ENCODE peak calls at places on chromosomes 11 and 22, in eight cellular contexts. Z, F, P, L, Q, K, C and U are unnamed samples. For H3K4me1, the result is how much of the 10 kb centered on the place peaks cover.

GRCh38 chr22:36306227-36306626 is 53.3 kb downstream of the APOL1 start:
- DNase-seq in Z (no peak), P (no peak), Q (no peak), L (no peak), F (no peak), K (no peak), C (no peak), U (no peak)

GRCh38 chr22:37141971-37142647 is 7.6 kb downstream of the IL2RB start:
- DNase-seq in F (no peak), K (no peak), P (no peak), Q (no peak), C (no peak), L (no peak), Z (no peak), U (no peak)

GRCh38 chr11:56932572-56933235 is 56.0 kb upstream of the OR5AK2 start:
- DNase-seq in Z (no peak), L (peak), C (no peak), F (no peak), Q (no peak), K (no peak), P (peak), U (peak)

GRCh38 chr22:36875741-36876140 is 14.9 kb downstream of the NCF4 start:
- DNase-seq in C (no peak), Q (no peak), L (no peak), F (no peak), K (no peak), Z (no peak), P (no peak), U (no peak)

GRCh38 chr11:11731311-11732083 is 109.7 kb upstream of the GALNT18 start:
- DNase-seq in K (no peak), L (peak), C (no peak), Z (no peak), P (no peak), F (no peak), Q (no peak), U (peak)

GRCh38 chr11:70628881-70629844 is 230.8 kb downstream of the CTTN start:
- DNase-seq in K (peak), F (no peak), Q (no peak), P (no peak), Z (peak), C (no peak), L (no peak), U (peak)

GRCh38 chr22:43393132-43393844 is 18.5 kb upstream of the MPPED1 start:
- DNase-seq in P (no peak), C (no peak), Z (no peak), Q (no peak), K (no peak), F (no peak), L (no peak), U (no peak)

GRCh38 chr22:31098633-31099110 is 8.7 kb downstream of the SELENOM start:
- DNase-seq in Q (no peak), L (no peak), K (peak), P (peak), Z (no peak), C (no peak), F (peak), U (no peak)

GRCh38 chr22:23384899-23385298 is 195.2 kb downstream of the IGLL1 start:
- DNase-seq in Q (no peak), L (no peak), F (no peak), P (no peak), K (no peak), C (no peak), Z (no peak), U (no peak)

GRCh38 chr11:89443366-89444303 is 47.5 kb downstream of the NOX4 start:
- DNase-seq in F (no peak), K (no peak), C (peak), P (no peak), L (peak), Q (no peak), Z (no peak), U (peak)

GRCh38 chr11:97364047-97364446 is 974.2 kb downstream of the JRKL start:
- DNase-seq in Q (no peak), F (no peak), P (no peak), K (no peak), L (peak), Z (no peak), C (peak), U (peak)

GRCh38 chr11:12599408-12600143 is 74.6 kb upstream of the TEAD1 start:
- DNase-seq in C (peak), K (peak), Q (no peak), L (no peak), F (peak), P (no peak), Z (peak), U (peak)

GRCh38 chr11:15819679-15820286 is 536.6 kb downstream of the SOX6 start:
- DNase-seq in P (no peak), C (peak), Z (peak), L (no peak), K (peak), F (peak), Q (peak), U (peak)

GRCh38 chr22:27668828-27669797 is 132.4 kb downstream of the MN1 start:
- DNase-seq in C (peak), F (peak), L (peak), K (peak), Q (peak), Z (peak), P (peak), U (no peak)

GRCh38 chr11:2850366-2850765 is 35.2 kb downstream of the CDKN1C start:
- DNase-seq in Q (no peak), Z (no peak), P (no peak), K (no peak), C (no peak), F (no peak), L (no peak), U (no peak)

GRCh38 chr22:17774206-17774927 is at the start of gene BID:
- DNase-seq in K (peak), L (no peak), Z (peak), Q (no peak), C (peak), F (peak), P (no peak), U (peak)

GRCh38 chr22:29207231-29207550 is 1.5 kb downstream of the EMID1 start:
- DNase-seq in L (no peak), Q (no peak), P (no peak), K (no peak), F (no peak), Z (no peak), C (no peak), U (no peak)

GRCh38 chr22:17592201-17592600 is 28.9 kb downstream of the SLC25A18 start:
- DNase-seq in F (peak), C (no peak), L (no peak), P (no peak), K (no peak), Z (no peak), Q (no peak), U (no peak)

GRCh38 chr11:16817321-16817720 is 78.9 kb downstream of the C11orf58 start:
- DNase-seq in L (no peak), P (no peak), F (no peak), K (no peak), Q (no peak), C (no peak), Z (no peak), U (no peak)

GRCh38 chr22:50302564-50302963 is 4.9 kb downstream of the PLXNB2 start:
- DNase-seq in L (no peak), F (no peak), Z (no peak), P (no peak), K (no peak), Q (no peak), C (no peak), U (no peak)
- H3K4me1 ChIP-seq in L (half or more), F (half or more), Z (under half), P (half or more), K (half or more), Q (under half), C (under half), U (half or more)

GRCh38 chr11:75576445-75577049 is 14.5 kb downstream of the SERPINH1 start:
- DNase-seq in P (peak), Z (no peak), Q (no peak), K (no peak), F (peak), C (peak), L (peak), U (no peak)

GRCh38 chr11:75572744-75573143 is 10.7 kb downstream of the SERPINH1 start:
- DNase-seq in F (no peak), C (no peak), P (no peak), Z (no peak), K (no peak), L (no peak), Q (no peak), U (no peak)

GRCh38 chr11:75577198-75577597 is 15.1 kb downstream of the SERPINH1 start:
- DNase-seq in L (no peak), F (no peak), Z (peak), C (no peak), P (no peak), Q (no peak), K (peak), U (peak)

GRCh38 chr11:75576017-75576416 is 14.0 kb downstream of the SERPINH1 start:
- DNase-seq in K (no peak), F (no peak), Q (no peak), C (no peak), P (no peak), Z (no peak), L (no peak), U (no peak)

GRCh38 chr11:75574698-75575265 is 12.7 kb downstream of the SERPINH1 start:
- DNase-seq in P (no peak), F (no peak), C (no peak), Q (no peak), L (no peak), Z (no peak), K (no peak), U (no peak)
- TF ChIP-seq CTCF in P (no peak), F (no peak), C (peak), Q (no peak), L (no peak), Z (peak), K (no peak), U (peak)

GRCh38 chr22:40599731-40600130 is 36.8 kb downstream of the MRTFA start:
- DNase-seq in Q (no peak), C (no peak), Z (no peak), K (no peak), P (no peak), F (no peak), L (no peak), U (no peak)
- H3K4me1 ChIP-seq in Q (under half), C (under half), Z (under half), K (under half), P (under half), F (half or more), L (under half), U (under half)

GRCh38 chr22:20127318-20127868 is 4.2 kb upstream of the ZDHHC8 start:
- DNase-seq in Z (no peak), L (no peak), C (no peak), K (no peak), F (no peak), Q (no peak), P (no peak), U (no peak)

GRCh38 chr22:20128902-20129746 is 2.5 kb upstream of the ZDHHC8 start:
- DNase-seq in C (peak), F (no peak), Q (no peak), P (no peak), L (no peak), Z (peak), K (peak), U (peak)

GRCh38 chr22:20128619-20128901 is 3.0 kb upstream of the ZDHHC8 start:
- DNase-seq in C (no peak), Z (no peak), L (no peak), P (no peak), F (no peak), Q (no peak), K (no peak), U (no peak)

GRCh38 chr22:20126284-20127029 is 5.1 kb upstream of the ZDHHC8 start:
- DNase-seq in Z (peak), P (no peak), Q (no peak), F (no peak), C (no peak), K (no peak), L (no peak), U (no peak)

GRCh38 chr22:20127869-20128618 is 3.6 kb upstream of the ZDHHC8 start:
- DNase-seq in P (no peak), F (no peak), Z (no peak), C (no peak), K (no peak), Q (no peak), L (no peak), U (no peak)
- TF ChIP-seq CTCF in P (no peak), F (no peak), Z (no peak), C (no peak), K (no peak), Q (no peak), L (no peak), U (no peak)

GRCh38 chr11:131145806-131146205 is 224.6 kb upstream of the NTM start:
- DNase-seq in P (no peak), Q (no peak), K (no peak), F (no peak), C (no peak), Z (no peak), L (no peak), U (no peak)
- H3K4me1 ChIP-seq in P (under half), Q (under half), K (under half), F (under half), C (under half), Z (under half), L (under half), U (under half)

GRCh38 chr11:8091671-8092070 is 10.7 kb downstream of the TUB start:
- DNase-seq in K (no peak), C (no peak), Z (no peak), L (no peak), Q (no peak), F (peak), P (no peak), U (no peak)
- TF ChIP-seq CTCF in K (no peak), C (no peak), Z (no peak), L (no peak), Q (no peak), F (no peak), P (no peak), U (no peak)